ENCODE peak calls at places on chromosomes 5 and 9, in four cellular contexts. P, G, U and L are unnamed samples.

GRCh38 chr9:13898957-13899356 is 415.0 kb downstream of the NFIB start:
- DNase-seq in P (no peak), G (no peak), U (no peak), L (no peak)

GRCh38 chr5:96228449-96228848 is 204.6 kb downstream of the PCSK1 start:
- DNase-seq in P (no peak), G (no peak), U (no peak), L (no peak)

GRCh38 chr5:136729901-136730355 is 364.6 kb upstream of the TRPC7 start:
- DNase-seq in P (no peak), G (no peak), U (no peak), L (no peak)

GRCh38 chr5:107134931-107135330 is 535.8 kb downstream of the EFNA5 start:
- DNase-seq in P (no peak), G (no peak), U (no peak), L (no peak)

GRCh38 chr5:2355859-2356258 is 395.6 kb downstream of the IRX2 start:
- DNase-seq in P (no peak), G (no peak), U (no peak), L (no peak)

GRCh38 chr9:14806941-14807340 is 84.4 kb upstream of the CER1 start:
- DNase-seq in P (no peak), G (no peak), U (no peak), L (no peak)

GRCh38 chr5:58629190-58630159 is 46.6 kb downstream of the RAB3C start:
- DNase-seq in P (no peak), G (no peak), U (peak), L (no peak)

GRCh38 chr9:119933191-119933590 is 564.0 kb upstream of the BRINP1 start:
- DNase-seq in P (no peak), G (no peak), U (no peak), L (no peak)

GRCh38 chr5:72282878-72283277 is 37.2 kb downstream of the MRPS27 start:
- DNase-seq in P (no peak), G (no peak), U (no peak), L (no peak)

GRCh38 chr9:9061599-9061998 is 1262.0 kb upstream of the DMAC1 start:
- DNase-seq in P (no peak), G (no peak), U (peak), L (no peak)

GRCh38 chr9:93017621-93018020 is 40.9 kb upstream of the SUSD3 start:
- DNase-seq in P (no peak), G (no peak), U (no peak), L (peak)

GRCh38 chr5:5374034-5374715 is 48.3 kb upstream of the ICE1 start:
- DNase-seq in P (no peak), G (no peak), U (no peak), L (no peak)

GRCh38 chr5:134088994-134089560 is 25.4 kb upstream of the TCF7 start:
- DNase-seq in P (no peak), G (no peak), U (no peak), L (no peak)

GRCh38 chr9:128034821-128035764 is 32.0 kb downstream of the NAIF1 start:
- DNase-seq in P (peak), G (peak), U (peak), L (peak)
- H3K27ac ChIP-seq in P (no peak), G (no peak), U (no peak), L (no peak)

GRCh38 chr9:81562221-81563019 is 126.9 kb downstream of the TLE1 start:
- DNase-seq in P (peak), G (no peak), U (peak), L (no peak)
- H3K27ac ChIP-seq in P (no peak), G (no peak), U (no peak), L (no peak)

GRCh38 chr9:135910197-135910596 is 2.9 kb upstream of the CAMSAP1 start:
- DNase-seq in P (no peak), G (no peak), U (no peak), L (no peak)
- H3K27ac ChIP-seq in P (no peak), G (no peak), U (no peak), L (no peak)

GRCh38 chr5:14357861-14358260 is 214.7 kb downstream of the TRIO start:
- DNase-seq in P (no peak), G (no peak), U (no peak), L (no peak)
- H3K27ac ChIP-seq in P (peak), G (no peak), U (no peak), L (no peak)

DNA sequence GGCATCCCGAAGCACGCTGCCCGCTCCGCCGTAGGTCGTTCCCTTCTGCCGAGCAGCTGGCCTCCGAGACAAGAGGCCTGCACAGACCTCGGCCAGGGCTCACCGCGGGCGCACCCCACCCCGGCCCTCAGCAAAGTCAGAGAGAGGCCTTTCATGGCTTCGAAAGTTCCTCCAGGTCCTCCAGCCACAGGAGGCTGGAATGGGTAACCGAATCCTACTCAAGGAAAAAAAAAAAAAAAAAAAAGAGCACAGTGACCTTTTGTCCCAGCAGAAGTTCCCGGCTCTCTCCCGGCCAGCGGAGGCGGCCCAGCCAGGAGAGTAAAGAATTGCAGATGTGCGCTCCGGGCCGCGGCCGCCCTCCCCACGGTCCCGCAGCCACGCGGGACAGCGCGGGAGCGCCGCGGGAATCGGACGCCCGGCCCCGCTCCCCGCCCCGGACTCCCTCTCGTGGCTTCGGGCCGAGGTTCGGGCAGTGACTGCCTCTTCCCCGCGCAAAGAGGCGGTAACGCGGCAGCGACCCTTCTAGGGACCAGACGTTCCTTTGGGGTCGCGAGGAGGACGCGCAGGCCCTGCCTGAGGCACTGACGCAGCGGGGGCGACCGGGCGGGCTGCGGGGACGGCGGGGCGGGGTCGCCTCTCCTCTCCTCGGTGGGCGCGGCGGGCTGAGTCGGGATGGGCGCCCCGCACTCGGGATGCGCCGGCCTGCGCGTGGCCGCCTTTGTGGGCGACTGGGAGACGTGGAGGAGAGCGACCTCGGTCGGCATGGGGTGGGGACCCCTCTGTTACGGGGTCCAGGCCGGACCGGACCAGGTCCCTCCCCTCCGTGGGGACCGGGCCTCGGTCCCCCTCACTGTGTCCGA is 790 bp downstream of the GFPT2 start:
- DNase-seq in P (peak), G (peak), U (no peak), L (peak)
- H3K27ac ChIP-seq in P (peak), G (peak), U (no peak), L (peak)

GRCh38 chr5:132915681-132916080 is 42.2 kb downstream of the LEAP2 start:
- DNase-seq in P (no peak), G (no peak), U (no peak), L (no peak)

DNA sequence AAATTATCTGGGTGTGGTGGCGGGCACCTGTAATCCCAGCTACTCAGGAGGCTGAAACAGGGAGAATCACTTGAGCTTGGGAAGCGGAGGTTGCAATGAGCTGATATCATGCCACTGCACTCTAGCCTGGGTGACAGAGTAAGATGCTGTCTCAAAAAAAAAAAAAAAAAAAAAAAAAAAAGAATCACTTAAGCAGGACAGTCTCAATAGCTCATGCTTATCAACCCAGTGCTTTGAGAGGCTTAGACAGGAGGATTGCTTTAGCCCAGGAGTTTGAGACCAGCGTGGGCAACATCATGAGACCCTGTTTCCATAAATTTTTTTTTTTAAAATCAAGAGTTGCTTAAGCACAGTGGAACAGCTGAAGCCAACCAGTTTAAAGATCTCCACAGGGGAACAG is 42.6 kb downstream of the LEAP2 start:
- DNase-seq in P (no peak), G (no peak), U (no peak), L (no peak)
- H3K27ac ChIP-seq in P (no peak), G (no peak), U (no peak), L (no peak)